ENCODE peak calls at places on chromosome 5, in seven cellular contexts. D is HepG2, M is SK-N-SH, T is GM12878, Z is K562, H is GM12892, F is H1. P is an unnamed sample.

GRCh38 chr5:176389114-176389768 is 690 bp downstream of the HIGD2A start:
- DNase-seq in M (peak; percentile 95), D (no peak), H (peak; percentile 91), Z (no peak), T (no peak), F (no peak), P (peak; percentile 49)

GRCh38 chr5:55176176-55176818 is 3.3 kb upstream of the CDC20B start:
- DNase-seq in Z (peak; percentile 82), H (no peak), T (no peak), M (peak; percentile 71), F (peak; percentile 88), D (peak; percentile 34), P (no peak)

GRCh38 chr5:127564002-127564769 is 46.7 kb downstream of the PRRC1 start:
- DNase-seq in M (peak; percentile 48), Z (peak; percentile 48), T (no peak), D (peak; percentile 57), H (no peak), F (no peak), P (peak; percentile 14)

GRCh38 chr5:88681402-88681801 is 201.6 kb downstream of the MEF2C start:
- DNase-seq in F (no peak), H (no peak), Z (no peak), D (no peak), M (no peak), T (no peak), P (no peak)

GRCh38 chr5:72246239-72246580 is 73.8 kb downstream of the MRPS27 start:
- DNase-seq in D (no peak), H (no peak), F (no peak), M (peak; percentile 41), T (no peak), Z (peak; percentile 66), P (no peak)

GRCh38 chr5:150553911-150554310 is 46.0 kb downstream of the NDST1 start:
- DNase-seq in F (no peak), T (no peak), D (no peak), M (no peak), Z (no peak), H (no peak), P (no peak)

GRCh38 chr5:102811962-102812361 is 56.9 kb downstream of the PAM start:
- DNase-seq in M (no peak), T (no peak), H (no peak), F (no peak), D (no peak), Z (no peak), P (no peak)

GRCh38 chr5:6365142-6365976 is 13.0 kb downstream of the MED10 start:
- DNase-seq in Z (no peak), H (no peak), D (no peak), M (no peak), F (no peak), T (no peak), P (no peak)

GRCh38 chr5:174337276-174338203 is 292.0 kb downstream of the NSG2 start:
- DNase-seq in F (no peak), T (no peak), D (peak; percentile 13), M (peak; percentile 77), H (no peak), Z (no peak), P (no peak)

GRCh38 chr5:128965011-128965637 is at the start of gene SLC27A6:
- DNase-seq in H (no peak), M (peak; percentile 81), D (no peak), Z (peak; percentile 55), T (no peak), F (peak; percentile 82), P (peak; percentile 22)

GRCh38 chr5:149831492-149831891 is 101.4 kb downstream of the PPARGC1B start:
- DNase-seq in M (no peak), T (peak; percentile 69), F (no peak), D (no peak), H (peak; percentile 46), Z (no peak), P (peak; percentile 37)

GRCh38 chr5:179802950-179803562 is 3.6 kb downstream of the MGAT4B start:
- DNase-seq in M (no peak), Z (no peak), H (no peak), F (peak; percentile 59), D (no peak), T (no peak), P (no peak)

GRCh38 chr5:110219769-110220168 is 506.7 kb downstream of the TMEM232 start:
- DNase-seq in D (no peak), M (no peak), Z (no peak), F (no peak), T (no peak), H (no peak), P (no peak)

GRCh38 chr5:81530919-81531318 is 137.0 kb upstream of the ACOT12 start:
- DNase-seq in D (no peak), Z (no peak), M (no peak), H (no peak), T (no peak), F (no peak), P (no peak)

GRCh38 chr5:119795768-119796167 is 166.4 kb downstream of the FAM170A start:
- DNase-seq in F (no peak), T (no peak), H (no peak), Z (no peak), M (no peak), D (no peak), P (no peak)

GRCh38 chr5:65926893-65927292 is 518 bp downstream of the ERBIN start:
- DNase-seq in M (no peak), D (no peak), Z (peak; percentile 14), F (no peak), T (no peak), H (no peak), P (no peak)

GRCh38 chr5:39253211-39253610 is 33.8 kb upstream of the FYB1 start:
- DNase-seq in D (no peak), F (no peak), M (no peak), H (no peak), T (no peak), Z (no peak), P (no peak)

GRCh38 chr5:5363045-5363444 is 59.4 kb upstream of the ICE1 start:
- DNase-seq in T (no peak), F (no peak), M (no peak), H (no peak), Z (no peak), D (peak; percentile 39), P (no peak)

GRCh38 chr5:78899922-78900362 is 85.2 kb downstream of the ARSB start:
- DNase-seq in D (peak; percentile 58), H (no peak), Z (peak; percentile 55), T (no peak), M (no peak), F (peak; percentile 79), P (no peak)

GRCh38 chr5:32770444-32770843 is 59.3 kb downstream of the NPR3 start:
- DNase-seq in M (no peak), T (no peak), D (no peak), H (no peak), Z (no peak), F (no peak), P (no peak)

GRCh38 chr5:32771037-32771436 is 59.9 kb downstream of the NPR3 start:
- DNase-seq in D (no peak), Z (no peak), T (no peak), H (no peak), M (no peak), F (no peak), P (no peak)

GRCh38 chr5:32773944-32774343 is 62.8 kb downstream of the NPR3 start:
- DNase-seq in F (no peak), T (no peak), D (no peak), M (no peak), H (no peak), Z (no peak), P (no peak)

GRCh38 chr5:32769711-32770110 is 58.6 kb downstream of the NPR3 start:
- DNase-seq in D (no peak), M (no peak), T (no peak), H (no peak), F (no peak), Z (no peak), P (no peak)

DNA sequence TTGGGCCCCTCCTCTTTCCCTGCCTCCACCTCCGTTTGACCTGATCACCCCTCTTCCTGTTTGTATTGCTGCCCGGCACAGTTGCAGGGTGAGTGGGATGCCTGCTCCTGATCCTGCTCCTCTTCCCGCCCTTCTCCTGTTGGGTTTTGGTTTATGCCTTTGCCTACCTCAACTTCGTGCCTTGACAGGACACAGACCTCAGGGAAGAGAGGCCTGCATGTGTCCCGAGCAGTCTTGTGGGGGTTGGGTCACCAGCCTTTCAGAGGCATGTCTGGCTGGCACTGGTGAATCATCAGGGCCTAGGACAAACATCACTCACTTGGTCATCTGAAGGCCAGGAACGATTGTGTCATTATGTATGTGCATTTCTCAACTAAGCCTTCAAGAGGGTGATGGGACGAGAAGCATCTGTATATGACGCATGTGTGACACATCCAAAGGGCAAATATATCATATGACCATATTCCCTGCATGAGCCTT is 56.9 kb downstream of the NPR3 start:
- DNase-seq in T (no peak), M (no peak), F (no peak), D (peak; percentile 80), Z (no peak), H (no peak), P (no peak)
- TF ChIP-seq TAF1 in T (no peak), M (no peak), F (no peak), D (no peak), Z (no peak), H (no peak), P (no peak)

DNA sequence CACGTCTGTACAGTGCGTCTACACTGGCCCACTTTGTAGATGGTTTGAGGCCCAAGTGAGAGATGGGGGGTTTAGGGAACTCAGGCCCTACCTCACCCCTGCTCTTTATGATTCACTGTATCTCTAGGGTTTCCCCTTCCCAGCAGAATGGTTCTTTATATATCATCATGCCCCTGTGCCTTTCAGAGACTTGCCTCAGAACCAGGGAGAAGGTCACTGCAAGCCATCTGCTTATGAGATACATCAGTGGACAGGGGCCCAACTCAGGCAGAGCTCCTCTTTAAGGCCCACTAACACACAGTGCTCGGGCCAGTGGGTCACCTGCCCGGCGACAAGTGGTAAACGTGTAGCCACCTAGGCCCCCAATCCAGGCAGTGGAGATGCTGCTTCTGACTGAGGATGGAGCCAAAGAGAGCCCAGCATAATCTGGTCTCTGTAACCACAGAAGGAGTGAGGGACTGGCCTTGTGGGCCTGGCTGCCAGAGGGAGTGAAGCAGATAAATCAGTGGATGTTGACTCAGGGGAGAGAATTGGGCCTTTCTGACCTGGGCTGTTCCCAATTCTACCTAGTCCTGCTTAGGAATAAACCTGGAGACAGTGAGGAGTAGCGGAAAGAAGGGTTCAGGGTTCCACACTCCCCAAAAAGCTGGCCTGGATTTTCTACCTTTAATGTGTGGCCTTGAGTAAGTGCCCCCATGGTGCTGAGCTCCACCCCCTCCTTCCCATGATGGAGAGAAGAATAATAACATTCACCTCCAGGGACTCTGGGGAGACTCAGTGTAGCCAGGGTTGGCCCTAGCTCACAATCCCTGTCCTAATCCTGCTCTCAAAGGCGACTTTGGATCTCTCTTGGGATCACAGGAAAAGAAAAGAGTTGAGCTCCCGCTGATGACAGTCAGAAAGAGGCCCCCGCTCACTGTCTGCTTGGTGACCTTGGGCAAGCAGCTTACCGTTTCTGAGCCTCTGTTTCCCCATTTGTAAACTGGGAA is 2.8 kb upstream of the DUSP1 start:
- DNase-seq in D (no peak), Z (no peak), H (no peak), T (no peak), M (no peak), F (no peak), P (no peak)
- TF ChIP-seq TAF1 in D (no peak), Z (no peak), H (no peak), T (no peak), M (no peak), F (no peak), P (no peak)

GRCh38 chr5:144121577-144121976 is 48.9 kb downstream of the YIPF5 start:
- DNase-seq in Z (no peak), D (no peak), F (no peak), H (no peak), M (no peak), T (no peak), P (no peak)
- TF ChIP-seq TAF1 in Z (no peak), D (no peak), F (no peak), H (no peak), M (no peak), T (no peak), P (no peak)

GRCh38 chr5:73896668-73897067 is 270.7 kb downstream of the ARHGEF28 start:
- DNase-seq in D (no peak), F (no peak), M (no peak), H (no peak), Z (no peak), T (no peak), P (no peak)
- TF ChIP-seq TAF1 in D (no peak), F (no peak), M (no peak), H (no peak), Z (no peak), T (no peak), P (no peak)